ENCODE peak calls at places on chromosome 16, in eight cellular contexts. One of them, this sample, is unnamed.
A peak's percentile ranks its signal among the peaks of the same experiment; 100 is the strongest.

GRCh38 chr16:56518435-56518834 is 1.4 kb downstream of the BBS2 start:
- DNase-seq in suprapubic skin: no peak
- DNase-seq in neuronal stem cell: no peak
- DNase-seq in heart left ventricle: no peak
- DNase-seq in esophagus muscularis mucosa: no peak
- DNase-seq in H7: no peak
- DNase-seq in endodermal cell: no peak
- DNase-seq in kidney: no peak
- DNase-seq in this sample: no peak

GRCh38 chr16:4991754-4992153 is 33.6 kb downstream of the SEC14L5 start:
- DNase-seq in endodermal cell: no peak
- DNase-seq in neuronal stem cell: no peak
- DNase-seq in heart left ventricle: no peak
- DNase-seq in esophagus muscularis mucosa: no peak
- DNase-seq in kidney: peak; percentile 21
- DNase-seq in suprapubic skin: no peak
- DNase-seq in H7: peak; percentile 40
- DNase-seq in this sample: no peak

GRCh38 chr16:87416826-87417471 is 24.8 kb downstream of the MAP1LC3B start:
- DNase-seq in endodermal cell: no peak
- DNase-seq in esophagus muscularis mucosa: no peak
- DNase-seq in H7: no peak
- DNase-seq in suprapubic skin: peak; percentile 78
- DNase-seq in heart left ventricle: no peak
- DNase-seq in kidney: no peak
- DNase-seq in neuronal stem cell: no peak
- DNase-seq in this sample: no peak

GRCh38 chr16:68724797-68725196 is 12.3 kb upstream of the CDH1 start:
- DNase-seq in suprapubic skin: no peak
- DNase-seq in H7: peak; percentile 53
- DNase-seq in neuronal stem cell: no peak
- DNase-seq in kidney: no peak
- DNase-seq in endodermal cell: no peak
- DNase-seq in esophagus muscularis mucosa: no peak
- DNase-seq in heart left ventricle: no peak
- DNase-seq in this sample: no peak

GRCh38 chr16:86428729-86429472 is 81.4 kb upstream of the FOXF1 start:
- DNase-seq in esophagus muscularis mucosa: no peak
- DNase-seq in heart left ventricle: no peak
- DNase-seq in suprapubic skin: no peak
- DNase-seq in H7: no peak
- DNase-seq in endodermal cell: no peak
- DNase-seq in neuronal stem cell: no peak
- DNase-seq in kidney: peak; percentile 61
- DNase-seq in this sample: no peak

GRCh38 chr16:68257906-68258800 is 6.2 kb upstream of the SLC7A6 start:
- DNase-seq in H7: peak; percentile 40
- DNase-seq in kidney: peak; percentile 96
- DNase-seq in heart left ventricle: no peak
- DNase-seq in esophagus muscularis mucosa: no peak
- DNase-seq in endodermal cell: no peak
- DNase-seq in suprapubic skin: no peak
- DNase-seq in neuronal stem cell: no peak
- DNase-seq in this sample: no peak

GRCh38 chr16:81838794-81839193 is 59.7 kb downstream of the PLCG2 start:
- DNase-seq in neuronal stem cell: no peak
- DNase-seq in endodermal cell: no peak
- DNase-seq in H7: no peak
- DNase-seq in kidney: no peak
- DNase-seq in heart left ventricle: no peak
- DNase-seq in esophagus muscularis mucosa: no peak
- DNase-seq in suprapubic skin: no peak
- DNase-seq in this sample: no peak

GRCh38 chr16:85829751-85830445 is 30.4 kb downstream of the COX4I1 start:
- DNase-seq in heart left ventricle: peak; percentile 50
- DNase-seq in endodermal cell: no peak
- DNase-seq in kidney: peak; percentile 46
- DNase-seq in neuronal stem cell: no peak
- DNase-seq in esophagus muscularis mucosa: no peak
- DNase-seq in suprapubic skin: no peak
- DNase-seq in H7: peak; percentile 43
- DNase-seq in this sample: no peak

GRCh38 chr16:46787909-46788308 is 39.8 kb upstream of the MYLK3 start:
- DNase-seq in H7: no peak
- DNase-seq in heart left ventricle: no peak
- DNase-seq in neuronal stem cell: no peak
- DNase-seq in endodermal cell: no peak
- DNase-seq in kidney: no peak
- DNase-seq in suprapubic skin: no peak
- DNase-seq in esophagus muscularis mucosa: no peak
- DNase-seq in this sample: no peak

GRCh38 chr16:57146735-57147134 is 39.1 kb downstream of the PSME3IP1 start:
- DNase-seq in suprapubic skin: peak; percentile 41
- DNase-seq in kidney: no peak
- DNase-seq in esophagus muscularis mucosa: no peak
- DNase-seq in neuronal stem cell: no peak
- DNase-seq in endodermal cell: peak; percentile 87
- DNase-seq in H7: peak; percentile 89
- DNase-seq in heart left ventricle: no peak
- DNase-seq in this sample: no peak

GRCh38 chr16:22423716-22424115 is 49.3 kb upstream of the CDR2 start:
- DNase-seq in esophagus muscularis mucosa: no peak
- DNase-seq in kidney: no peak
- DNase-seq in neuronal stem cell: no peak
- DNase-seq in suprapubic skin: no peak
- DNase-seq in heart left ventricle: no peak
- DNase-seq in H7: no peak
- DNase-seq in endodermal cell: no peak
- DNase-seq in this sample: no peak

GRCh38 chr16:49292413-49292812 is 10.8 kb upstream of the CBLN1 start:
- DNase-seq in suprapubic skin: no peak
- DNase-seq in esophagus muscularis mucosa: no peak
- DNase-seq in neuronal stem cell: no peak
- DNase-seq in H7: no peak
- DNase-seq in kidney: no peak
- DNase-seq in endodermal cell: no peak
- DNase-seq in heart left ventricle: no peak
- DNase-seq in this sample: no peak

GRCh38 chr16:69412287-69412686 is 12.1 kb upstream of the CYB5B start:
- DNase-seq in esophagus muscularis mucosa: no peak
- DNase-seq in neuronal stem cell: no peak
- DNase-seq in heart left ventricle: no peak
- DNase-seq in endodermal cell: no peak
- DNase-seq in H7: no peak
- DNase-seq in kidney: no peak
- DNase-seq in suprapubic skin: no peak
- DNase-seq in this sample: no peak

GRCh38 chr16:54511181-54511731 is 224.7 kb upstream of the IRX3 start:
- DNase-seq in neuronal stem cell: no peak
- DNase-seq in suprapubic skin: no peak
- DNase-seq in heart left ventricle: no peak
- DNase-seq in H7: no peak
- DNase-seq in esophagus muscularis mucosa: no peak
- DNase-seq in kidney: no peak
- DNase-seq in endodermal cell: no peak
- DNase-seq in this sample: no peak

GRCh38 chr16:23410176-23410575 is 42.8 kb downstream of the COG7 start:
- DNase-seq in suprapubic skin: no peak
- DNase-seq in endodermal cell: peak; percentile 62
- DNase-seq in neuronal stem cell: no peak
- DNase-seq in H7: no peak
- DNase-seq in heart left ventricle: no peak
- DNase-seq in esophagus muscularis mucosa: no peak
- DNase-seq in kidney: no peak
- DNase-seq in this sample: no peak

DNA sequence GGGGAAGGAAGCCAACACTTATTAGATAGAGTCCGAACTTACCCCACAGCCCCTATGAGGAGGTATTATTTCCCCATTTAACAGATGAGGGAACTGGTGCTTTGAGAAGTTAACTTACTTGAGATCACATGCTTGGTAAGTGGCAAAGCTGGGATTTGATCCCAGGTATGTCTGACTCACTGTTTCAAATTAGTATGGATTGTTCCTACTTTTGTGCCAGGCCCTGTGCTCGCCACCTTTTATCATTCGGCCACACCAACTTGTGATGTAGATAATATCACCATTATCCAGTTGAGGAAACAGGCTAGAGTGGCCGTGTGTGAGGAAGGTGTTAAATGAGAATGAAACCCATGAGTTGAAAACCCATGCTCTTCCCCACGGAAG is 10.7 kb downstream of the HIRIP3 start:
- DNase-seq in neuronal stem cell: no peak
- DNase-seq in H7: no peak
- DNase-seq in kidney: no peak
- DNase-seq in suprapubic skin: no peak
- DNase-seq in endodermal cell: no peak
- DNase-seq in esophagus muscularis mucosa: no peak
- DNase-seq in heart left ventricle: no peak
- DNase-seq in this sample: no peak
- H3K36me3 ChIP-seq in neuronal stem cell: peaks cover 77% of the 10 kb centered on the region
- H3K36me3 ChIP-seq in H7: peaks cover 46% of the 10 kb centered on the region
- H3K36me3 ChIP-seq in kidney: peaks cover 73% of the 10 kb centered on the region
- H3K36me3 ChIP-seq in suprapubic skin: peaks cover 100% of the 10 kb centered on the region
- H3K36me3 ChIP-seq in endodermal cell: peaks cover 90% of the 10 kb centered on the region
- H3K36me3 ChIP-seq in esophagus muscularis mucosa: peaks cover 81% of the 10 kb centered on the region
- H3K36me3 ChIP-seq in heart left ventricle: peaks cover 100% of the 10 kb centered on the region
- H3K36me3 ChIP-seq in this sample: peaks cover 34% of the 10 kb centered on the region

GRCh38 chr16:27314986-27315332 is 1.2 kb downstream of the IL4R start:
- DNase-seq in suprapubic skin: no peak
- DNase-seq in kidney: no peak
- DNase-seq in H7: no peak
- DNase-seq in neuronal stem cell: no peak
- DNase-seq in heart left ventricle: no peak
- DNase-seq in endodermal cell: no peak
- DNase-seq in esophagus muscularis mucosa: no peak
- DNase-seq in this sample: no peak
- H3K4me3 ChIP-seq in suprapubic skin: peak overlapping the region; percentile 83
- H3K4me3 ChIP-seq in kidney: peak overlapping the region; percentile 58
- H3K4me3 ChIP-seq in H7: no peak overlapping the region
- H3K4me3 ChIP-seq in neuronal stem cell: no peak overlapping the region
- H3K4me3 ChIP-seq in heart left ventricle: peak overlapping the region; percentile 89
- H3K4me3 ChIP-seq in endodermal cell: peak overlapping the region; percentile 35
- H3K4me3 ChIP-seq in esophagus muscularis mucosa: peak overlapping the region; percentile 75
- H3K4me3 ChIP-seq in this sample: peak overlapping the region; percentile 90

DNA sequence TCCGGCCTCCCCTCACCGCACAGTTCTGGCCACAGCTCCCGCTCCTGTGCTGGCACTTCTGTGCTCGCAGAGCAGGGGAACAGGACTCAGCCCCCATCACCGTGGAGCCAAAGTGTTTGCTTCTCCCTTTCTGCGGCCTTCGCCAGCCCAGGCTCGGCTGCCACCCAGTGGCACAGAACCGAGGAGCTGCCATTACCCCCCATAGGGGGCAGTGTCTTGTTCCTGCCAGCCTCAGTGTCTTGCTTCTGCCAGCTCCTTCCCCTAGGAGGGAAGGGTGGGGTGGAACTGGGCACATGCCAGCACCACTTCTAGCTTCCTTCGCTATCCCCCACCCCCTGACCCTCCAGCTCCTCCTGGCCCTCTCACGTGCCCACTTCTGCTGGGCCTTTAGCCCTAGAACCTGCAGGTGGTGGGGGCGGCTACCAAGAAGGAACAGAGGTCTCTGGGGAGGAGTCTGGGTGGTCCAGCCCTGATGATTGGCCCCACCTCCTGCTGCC is 645 bp upstream of the ELMO3 start:
- DNase-seq in endodermal cell: peak; percentile 84
- DNase-seq in H7: peak; percentile 91
- DNase-seq in heart left ventricle: no peak
- DNase-seq in suprapubic skin: no peak
- DNase-seq in esophagus muscularis mucosa: no peak
- DNase-seq in neuronal stem cell: no peak
- DNase-seq in kidney: peak; percentile 84
- DNase-seq in this sample: no peak
- H3K36me3 ChIP-seq in endodermal cell: peaks cover 66% of the 10 kb centered on the region
- H3K36me3 ChIP-seq in H7: peaks cover 36% of the 10 kb centered on the region
- H3K36me3 ChIP-seq in heart left ventricle: peaks cover 67% of the 10 kb centered on the region
- H3K36me3 ChIP-seq in suprapubic skin: peaks cover 66% of the 10 kb centered on the region
- H3K36me3 ChIP-seq in esophagus muscularis mucosa: peaks cover 41% of the 10 kb centered on the region
- H3K36me3 ChIP-seq in neuronal stem cell: peaks cover 60% of the 10 kb centered on the region
- H3K36me3 ChIP-seq in kidney: peaks cover 30% of the 10 kb centered on the region
- H3K36me3 ChIP-seq in this sample: peaks cover 4% of the 10 kb centered on the region

DNA sequence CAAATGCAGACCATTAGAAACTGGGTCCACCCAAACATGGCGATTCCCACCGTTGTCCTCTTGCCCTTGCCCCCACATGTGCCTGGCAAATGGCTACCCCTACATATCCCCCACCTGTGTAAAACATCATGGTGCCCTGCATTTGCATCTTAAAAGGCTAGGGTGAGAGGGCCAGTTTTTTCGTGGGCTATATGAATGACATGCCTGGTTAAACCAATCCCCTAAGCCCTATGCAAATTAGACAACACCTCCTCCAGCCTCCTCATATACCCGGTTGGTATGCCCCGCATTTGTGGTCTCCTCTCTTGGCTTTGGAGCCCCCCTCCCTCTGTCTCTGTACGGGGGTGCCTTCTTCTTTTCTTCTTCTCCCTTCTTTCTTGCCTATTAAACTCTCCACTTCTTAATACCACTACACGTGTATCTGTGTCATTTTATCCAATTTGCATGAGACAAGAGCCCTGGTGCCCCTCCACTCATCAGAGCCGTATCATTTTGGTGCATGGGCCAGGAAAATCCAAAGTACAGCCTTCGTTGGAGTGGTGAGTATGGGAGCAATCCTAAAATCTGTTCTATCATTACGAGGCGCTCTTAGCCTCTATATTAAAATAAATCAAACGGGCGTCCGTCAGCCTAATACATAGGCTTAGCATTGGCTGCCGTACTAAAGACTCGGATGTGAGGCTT is 30.1 kb downstream of the QPRT start:
- DNase-seq in esophagus muscularis mucosa: no peak
- DNase-seq in kidney: peak; percentile 12
- DNase-seq in endodermal cell: peak; percentile 88
- DNase-seq in H7: peak; percentile 58
- DNase-seq in neuronal stem cell: no peak
- DNase-seq in suprapubic skin: no peak
- DNase-seq in heart left ventricle: no peak
- DNase-seq in this sample: no peak
- H3K4me3 ChIP-seq in esophagus muscularis mucosa: no peak overlapping the region
- H3K4me3 ChIP-seq in kidney: no peak overlapping the region
- H3K4me3 ChIP-seq in endodermal cell: peak overlapping the region; percentile 82
- H3K4me3 ChIP-seq in H7: peak overlapping the region; percentile 87
- H3K4me3 ChIP-seq in neuronal stem cell: peak overlapping the region; percentile 24
- H3K4me3 ChIP-seq in suprapubic skin: no peak overlapping the region
- H3K4me3 ChIP-seq in heart left ventricle: no peak overlapping the region
- H3K4me3 ChIP-seq in this sample: no peak overlapping the region